ENCODE peak calls at places on chromosome 14, in nine cellular contexts. P is GM13977, A is hepatocyte, B is transverse colon, J is endothelial cell, E is H9, T is WERI-Rb-1, K is upper lobe of right lung, R is choroid plexus epithelial cell. N is an unnamed sample.

GRCh38 chr14:73749706-73750105 is 35.5 kb upstream of the PNMA1 start:
- DNase-seq in P (no peak), A (peak), B (no peak), J (no peak), E (peak), T (no peak), K (no peak), R (no peak), N (no peak)

GRCh38 chr14:96217381-96217913 is 12.8 kb downstream of the BDKRB2 start:
- DNase-seq in P (no peak), A (no peak), B (no peak), J (no peak), E (no peak), T (no peak), K (no peak), R (no peak), N (no peak)

GRCh38 chr14:71591929-71592328 is 340.3 kb upstream of the RGS6 start:
- DNase-seq in P (no peak), A (no peak), B (no peak), J (no peak), E (no peak), T (no peak), K (no peak), R (peak), N (peak)

GRCh38 chr14:49766839-49767238 is 1.1 kb upstream of the KLHDC2 start:
- DNase-seq in P (peak), A (peak), B (peak), J (no peak), E (no peak), T (peak), K (no peak), R (no peak), N (peak)

GRCh38 chr14:72892879-72893635 is 844 bp downstream of the DPF3 start:
- DNase-seq in P (peak), A (peak), B (peak), J (peak), E (no peak), T (peak), K (peak), R (peak), N (peak)

GRCh38 chr14:104724981-104725771 is 1.1 kb downstream of the ADSS1 start:
- DNase-seq in P (no peak), A (peak), B (peak), J (peak), E (peak), T (no peak), K (no peak), R (peak), N (peak)

GRCh38 chr14:60310086-60310684 is 61.2 kb downstream of the PPM1A start:
- DNase-seq in P (no peak), A (no peak), B (no peak), J (no peak), E (no peak), T (no peak), K (no peak), R (peak), N (no peak)

GRCh38 chr14:59301354-59301753 is 112.9 kb downstream of the DAAM1 start:
- DNase-seq in P (peak), A (no peak), B (peak), J (no peak), E (no peak), T (no peak), K (no peak), R (no peak), N (no peak)

GRCh38 chr14:91283666-91284065 is 39.2 kb upstream of the GPR68 start:
- DNase-seq in P (no peak), A (no peak), B (no peak), J (no peak), E (no peak), T (no peak), K (no peak), R (no peak), N (no peak)

GRCh38 chr14:80356413-80356812 is 145.1 kb upstream of the DIO2 start:
- DNase-seq in P (no peak), A (peak), B (no peak), J (peak), E (no peak), T (peak), K (no peak), R (peak), N (peak)

GRCh38 chr14:96638041-96638855 is 136.1 kb downstream of the PAPOLA start:
- DNase-seq in P (peak), A (no peak), B (no peak), J (no peak), E (no peak), T (no peak), K (peak), R (no peak), N (no peak)

GRCh38 chr14:95609398-95609990 is 74.6 kb downstream of the GLRX5 start:
- DNase-seq in P (peak), A (peak), B (no peak), J (peak), E (peak), T (peak), K (no peak), R (peak), N (peak)

GRCh38 chr14:74589291-74589879 is 22.7 kb downstream of the LTBP2 start:
- DNase-seq in P (no peak), A (no peak), B (no peak), J (no peak), E (no peak), T (no peak), K (no peak), R (no peak), N (no peak)

GRCh38 chr14:57865066-57865449 is 834 bp downstream of the SLC35F4 start:
- DNase-seq in P (no peak), A (no peak), B (no peak), J (no peak), E (no peak), T (no peak), K (no peak), R (no peak), N (no peak)

GRCh38 chr14:102727336-102728095 is 49.7 kb upstream of the TRAF3 start:
- DNase-seq in P (no peak), A (no peak), B (no peak), J (no peak), E (no peak), T (no peak), K (no peak), R (no peak), N (no peak)

GRCh38 chr14:69314327-69314726 is 54.4 kb downstream of the GALNT16 start:
- DNase-seq in P (no peak), A (no peak), B (no peak), J (no peak), E (no peak), T (no peak), K (peak), R (no peak), N (no peak)

GRCh38 chr14:20327005-20327869 is 5.8 kb downstream of the CCNB1IP1 start:
- DNase-seq in P (peak), A (peak), B (no peak), J (peak), E (no peak), T (no peak), K (no peak), R (peak), N (peak)

GRCh38 chr14:31029016-31029970 is 3.1 kb upstream of the STRN3 start:
- DNase-seq in P (no peak), A (no peak), B (no peak), J (no peak), E (no peak), T (no peak), K (no peak), R (no peak), N (no peak)

GRCh38 chr14:95760596-95760995 is 46.7 kb upstream of the TCL1A start:
- DNase-seq in P (no peak), A (no peak), B (no peak), J (no peak), E (no peak), T (no peak), K (no peak), R (no peak), N (no peak)

GRCh38 chr14:101364503-101365328 is 196.6 kb upstream of the DIO3 start:
- DNase-seq in P (no peak), A (peak), B (peak), J (no peak), E (no peak), T (no peak), K (no peak), R (no peak), N (no peak)

GRCh38 chr14:101823511-101824120 is 62.1 kb downstream of the PPP2R5C start:
- DNase-seq in P (peak), A (no peak), B (peak), J (no peak), E (no peak), T (no peak), K (no peak), R (no peak), N (no peak)

GRCh38 chr14:88791629-88792571 is 853 bp downstream of the EML5 start:
- DNase-seq in P (no peak), A (peak), B (peak), J (peak), E (peak), T (peak), K (peak), R (no peak), N (peak)

GRCh38 chr14:100309028-100309718 is 2.9 kb upstream of the SLC25A29 start:
- DNase-seq in P (no peak), A (no peak), B (no peak), J (no peak), E (no peak), T (peak), K (no peak), R (no peak), N (no peak)
- TF ChIP-seq CTCF in P (no peak), A (no peak), B (no peak), J (no peak), E (no peak), T (peak), K (no peak), R (peak), N (no peak)

GRCh38 chr14:93734086-93734822 is 54.0 kb downstream of the PRIMA1 start:
- DNase-seq in P (peak), A (no peak), B (no peak), J (no peak), E (peak), T (peak), K (no peak), R (no peak), N (no peak)

GRCh38 chr14:93734961-93735360 is 53.3 kb downstream of the PRIMA1 start:
- DNase-seq in P (no peak), A (no peak), B (no peak), J (no peak), E (no peak), T (no peak), K (no peak), R (no peak), N (no peak)

GRCh38 chr14:93733646-93734045 is 54.6 kb downstream of the PRIMA1 start:
- DNase-seq in P (no peak), A (no peak), B (no peak), J (no peak), E (no peak), T (no peak), K (no peak), R (no peak), N (no peak)

GRCh38 chr14:93737574-93737973 is 50.7 kb downstream of the PRIMA1 start:
- DNase-seq in P (no peak), A (no peak), B (no peak), J (no peak), E (no peak), T (no peak), K (no peak), R (no peak), N (no peak)

DNA sequence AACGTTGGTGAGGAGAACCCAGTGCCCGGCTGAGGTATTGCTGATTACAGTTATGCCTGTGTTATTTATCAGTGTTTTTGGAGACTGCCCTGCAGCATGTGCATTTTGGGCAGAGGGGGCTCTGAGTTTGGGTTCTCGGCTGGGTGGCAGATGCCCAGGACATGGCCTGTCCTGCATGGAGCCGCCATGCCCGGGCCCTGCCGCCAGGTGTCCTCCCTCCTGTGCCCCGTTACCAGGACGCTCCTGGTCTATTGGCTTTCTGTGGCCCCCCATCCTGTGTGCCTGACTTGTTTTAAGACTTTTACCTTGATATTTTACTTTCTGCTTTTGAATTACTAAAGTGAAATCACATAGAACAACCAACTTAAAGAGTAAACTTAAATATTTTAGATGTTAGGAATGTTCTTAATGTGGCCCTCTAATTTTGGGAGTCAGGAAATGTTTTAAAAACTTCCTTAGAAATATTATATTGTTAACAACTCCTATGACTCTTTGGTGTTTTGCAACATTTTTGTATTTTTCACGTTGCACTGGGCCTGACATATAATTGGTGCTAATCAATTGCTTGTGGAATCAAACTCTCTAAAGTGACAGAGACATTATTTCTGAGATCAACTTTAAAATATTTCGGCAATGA is 51.8 kb downstream of the PRIMA1 start:
- DNase-seq in P (peak), A (no peak), B (no peak), J (peak), E (peak), T (peak), K (no peak), R (no peak), N (peak)
- TF ChIP-seq CTCF in P (peak), A (peak), B (no peak), J (peak), E (peak), T (peak), K (no peak), R (no peak), N (peak)

GRCh38 chr14:77426396-77426795 is 3.1 kb upstream of the NOXRED1 start:
- DNase-seq in P (no peak), A (no peak), B (no peak), J (no peak), E (no peak), T (no peak), K (no peak), R (no peak), N (no peak)
- TF ChIP-seq CTCF in P (no peak), A (no peak), B (no peak), J (no peak), E (no peak), T (no peak), K (no peak), R (no peak), N (no peak)

DNA sequence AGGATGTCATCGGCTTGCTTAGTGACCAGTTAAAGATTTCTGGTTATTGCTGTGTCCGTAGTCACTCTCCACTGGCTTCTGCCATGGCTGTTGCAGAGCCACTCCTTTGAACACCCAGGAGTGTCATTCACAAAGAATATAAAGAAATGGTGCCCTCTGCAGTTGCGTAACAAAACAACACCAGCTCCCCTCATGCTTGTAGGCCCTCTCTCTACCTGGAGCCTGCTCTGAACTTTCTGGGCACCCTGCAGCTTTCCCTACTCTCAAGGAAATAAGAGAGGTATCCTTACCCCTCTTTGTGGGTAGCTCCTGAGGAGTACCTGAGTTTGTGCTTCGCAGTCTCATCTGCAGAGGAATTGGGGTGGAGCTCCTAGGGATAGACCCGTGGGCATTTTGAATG is 97.3 kb upstream of the TMEM260 start:
- DNase-seq in P (no peak), A (peak), B (no peak), J (peak), E (peak), T (peak), K (no peak), R (peak), N (peak)
- TF ChIP-seq CTCF in P (no peak), A (peak), B (no peak), J (peak), E (peak), T (peak), K (no peak), R (peak), N (peak)